ENCODE peak calls at places on chromosomes 12 and 14, in six cellular contexts. One of them, this sample, is unnamed.

GRCh38 chr14:64187331-64187730 is 106.8 kb downstream of the ESR2 start:
- DNase-seq in CD4-positive, alpha-beta T cell: no peak
- DNase-seq in OCI-LY7: no peak
- DNase-seq in activated CD8-positive, alpha-beta T cell treated with anti-CD3 and anti-CD28 coated beads for 36 hours: no peak
- DNase-seq in GM12865: no peak
- DNase-seq in neural crest cell: no peak
- DNase-seq in this sample: no peak

GRCh38 chr12:2322554-2323120 is 269.9 kb downstream of the CACNA1C start:
- DNase-seq in neural crest cell: no peak
- DNase-seq in activated CD8-positive, alpha-beta T cell treated with anti-CD3 and anti-CD28 coated beads for 36 hours: no peak
- DNase-seq in GM12865: no peak
- DNase-seq in OCI-LY7: no peak
- DNase-seq in CD4-positive, alpha-beta T cell: no peak
- DNase-seq in this sample: no peak

GRCh38 chr12:95545731-95546490 is 5.4 kb downstream of the USP44 start:
- DNase-seq in activated CD8-positive, alpha-beta T cell treated with anti-CD3 and anti-CD28 coated beads for 36 hours: no peak
- DNase-seq in OCI-LY7: no peak
- DNase-seq in GM12865: no peak
- DNase-seq in CD4-positive, alpha-beta T cell: no peak
- DNase-seq in neural crest cell: no peak
- DNase-seq in this sample: no peak

GRCh38 chr12:48980953-48981756 is 3.0 kb downstream of the WNT1 start:
- DNase-seq in CD4-positive, alpha-beta T cell: peak
- DNase-seq in activated CD8-positive, alpha-beta T cell treated with anti-CD3 and anti-CD28 coated beads for 36 hours: peak
- DNase-seq in neural crest cell: no peak
- DNase-seq in GM12865: no peak
- DNase-seq in OCI-LY7: no peak
- DNase-seq in this sample: no peak

GRCh38 chr14:77158175-77158908 is 16.8 kb upstream of the ZDHHC22 start:
- DNase-seq in CD4-positive, alpha-beta T cell: no peak
- DNase-seq in GM12865: no peak
- DNase-seq in neural crest cell: peak
- DNase-seq in OCI-LY7: no peak
- DNase-seq in activated CD8-positive, alpha-beta T cell treated with anti-CD3 and anti-CD28 coated beads for 36 hours: no peak
- DNase-seq in this sample: no peak

GRCh38 chr14:73633115-73633514 is 11.7 kb upstream of the DNAL1 start:
- DNase-seq in CD4-positive, alpha-beta T cell: no peak
- DNase-seq in neural crest cell: no peak
- DNase-seq in OCI-LY7: no peak
- DNase-seq in activated CD8-positive, alpha-beta T cell treated with anti-CD3 and anti-CD28 coated beads for 36 hours: peak
- DNase-seq in GM12865: no peak
- DNase-seq in this sample: no peak

GRCh38 chr12:11998944-11999315 is 71.8 kb upstream of the BCL2L14 start:
- DNase-seq in CD4-positive, alpha-beta T cell: no peak
- DNase-seq in GM12865: no peak
- DNase-seq in neural crest cell: no peak
- DNase-seq in OCI-LY7: no peak
- DNase-seq in activated CD8-positive, alpha-beta T cell treated with anti-CD3 and anti-CD28 coated beads for 36 hours: no peak
- DNase-seq in this sample: no peak

GRCh38 chr14:64948612-64949210 is 6.2 kb upstream of the GPX2 start:
- DNase-seq in activated CD8-positive, alpha-beta T cell treated with anti-CD3 and anti-CD28 coated beads for 36 hours: no peak
- DNase-seq in GM12865: no peak
- DNase-seq in neural crest cell: no peak
- DNase-seq in OCI-LY7: no peak
- DNase-seq in CD4-positive, alpha-beta T cell: no peak
- DNase-seq in this sample: no peak

GRCh38 chr14:32491413-32492016 is 162.4 kb downstream of the AKAP6 start:
- DNase-seq in neural crest cell: no peak
- DNase-seq in GM12865: no peak
- DNase-seq in activated CD8-positive, alpha-beta T cell treated with anti-CD3 and anti-CD28 coated beads for 36 hours: no peak
- DNase-seq in OCI-LY7: no peak
- DNase-seq in CD4-positive, alpha-beta T cell: no peak
- DNase-seq in this sample: no peak

GRCh38 chr12:66235626-66236281 is 46.7 kb downstream of the IRAK3 start:
- DNase-seq in CD4-positive, alpha-beta T cell: no peak
- DNase-seq in activated CD8-positive, alpha-beta T cell treated with anti-CD3 and anti-CD28 coated beads for 36 hours: no peak
- DNase-seq in GM12865: no peak
- DNase-seq in neural crest cell: no peak
- DNase-seq in OCI-LY7: peak
- DNase-seq in this sample: no peak

GRCh38 chr14:105464501-105464900 is 10.1 kb upstream of the CRIP2 start:
- DNase-seq in neural crest cell: no peak
- DNase-seq in GM12865: no peak
- DNase-seq in CD4-positive, alpha-beta T cell: no peak
- DNase-seq in OCI-LY7: no peak
- DNase-seq in activated CD8-positive, alpha-beta T cell treated with anti-CD3 and anti-CD28 coated beads for 36 hours: no peak
- DNase-seq in this sample: no peak

GRCh38 chr12:54052745-54053624 is 650 bp upstream of the HOXC4 start:
- DNase-seq in GM12865: peak
- DNase-seq in CD4-positive, alpha-beta T cell: no peak
- DNase-seq in activated CD8-positive, alpha-beta T cell treated with anti-CD3 and anti-CD28 coated beads for 36 hours: peak
- DNase-seq in OCI-LY7: peak
- DNase-seq in neural crest cell: no peak
- DNase-seq in this sample: no peak

GRCh38 chr14:44529026-44529425 is 21.9 kb upstream of the FSCB start:
- DNase-seq in activated CD8-positive, alpha-beta T cell treated with anti-CD3 and anti-CD28 coated beads for 36 hours: no peak
- DNase-seq in GM12865: no peak
- DNase-seq in OCI-LY7: no peak
- DNase-seq in neural crest cell: no peak
- DNase-seq in CD4-positive, alpha-beta T cell: no peak
- DNase-seq in this sample: no peak

GRCh38 chr12:3809357-3810015 is 56.6 kb upstream of the CRACR2A start:
- DNase-seq in OCI-LY7: no peak
- DNase-seq in GM12865: no peak
- DNase-seq in activated CD8-positive, alpha-beta T cell treated with anti-CD3 and anti-CD28 coated beads for 36 hours: no peak
- DNase-seq in neural crest cell: no peak
- DNase-seq in CD4-positive, alpha-beta T cell: no peak
- DNase-seq in this sample: no peak

GRCh38 chr14:50375760-50376159 is 20.9 kb downstream of the CDKL1 start:
- DNase-seq in CD4-positive, alpha-beta T cell: no peak
- DNase-seq in neural crest cell: no peak
- DNase-seq in OCI-LY7: no peak
- DNase-seq in GM12865: no peak
- DNase-seq in activated CD8-positive, alpha-beta T cell treated with anti-CD3 and anti-CD28 coated beads for 36 hours: no peak
- DNase-seq in this sample: no peak

GRCh38 chr12:13592063-13592942 is 389.1 kb downstream of the GRIN2B start:
- DNase-seq in neural crest cell: no peak
- DNase-seq in OCI-LY7: no peak
- DNase-seq in GM12865: peak
- DNase-seq in activated CD8-positive, alpha-beta T cell treated with anti-CD3 and anti-CD28 coated beads for 36 hours: no peak
- DNase-seq in CD4-positive, alpha-beta T cell: no peak
- DNase-seq in this sample: no peak

GRCh38 chr14:92108345-92109254 is 2.2 kb upstream of the ATXN3 start:
- DNase-seq in CD4-positive, alpha-beta T cell: no peak
- DNase-seq in activated CD8-positive, alpha-beta T cell treated with anti-CD3 and anti-CD28 coated beads for 36 hours: peak
- DNase-seq in neural crest cell: peak
- DNase-seq in GM12865: peak
- DNase-seq in OCI-LY7: peak
- DNase-seq in this sample: no peak

DNA sequence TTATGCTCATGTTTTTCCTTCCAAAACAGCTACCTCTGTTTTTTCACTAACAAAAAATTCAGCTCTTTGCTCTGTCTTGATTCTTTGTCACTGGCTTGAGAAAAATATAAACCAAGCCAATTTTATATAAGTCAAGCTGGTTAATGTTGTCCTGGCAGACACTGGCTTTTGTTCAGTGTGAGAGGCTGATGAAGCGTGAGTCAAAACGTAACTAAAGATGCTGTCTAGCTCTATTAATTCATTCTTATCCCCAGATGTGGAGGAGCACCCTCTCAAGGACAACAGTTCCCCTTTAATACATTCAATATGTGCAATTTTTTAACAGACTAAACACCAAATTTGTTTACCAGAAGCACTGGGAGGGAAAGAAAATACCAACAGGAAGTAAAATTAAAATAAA is 15.8 kb downstream of the TSPAN8 start:
- DNase-seq in CD4-positive, alpha-beta T cell: no peak
- DNase-seq in OCI-LY7: no peak
- DNase-seq in neural crest cell: no peak
- DNase-seq in GM12865: no peak
- DNase-seq in activated CD8-positive, alpha-beta T cell treated with anti-CD3 and anti-CD28 coated beads for 36 hours: no peak
- DNase-seq in this sample: no peak
- TF ChIP-seq CTCF in CD4-positive, alpha-beta T cell: no peak
- TF ChIP-seq CTCF in OCI-LY7: no peak
- TF ChIP-seq CTCF in neural crest cell: no peak
- TF ChIP-seq CTCF in GM12865: no peak
- TF ChIP-seq CTCF in activated CD8-positive, alpha-beta T cell treated with anti-CD3 and anti-CD28 coated beads for 36 hours: no peak
- TF ChIP-seq CTCF in this sample: no peak

GRCh38 chr12:88243886-88244491 is 101.9 kb downstream of the TMTC3 start:
- DNase-seq in activated CD8-positive, alpha-beta T cell treated with anti-CD3 and anti-CD28 coated beads for 36 hours: no peak
- DNase-seq in GM12865: no peak
- DNase-seq in OCI-LY7: no peak
- DNase-seq in CD4-positive, alpha-beta T cell: no peak
- DNase-seq in neural crest cell: no peak
- DNase-seq in this sample: no peak
- TF ChIP-seq CTCF in activated CD8-positive, alpha-beta T cell treated with anti-CD3 and anti-CD28 coated beads for 36 hours: no peak
- TF ChIP-seq CTCF in GM12865: no peak
- TF ChIP-seq CTCF in OCI-LY7: no peak
- TF ChIP-seq CTCF in CD4-positive, alpha-beta T cell: no peak
- TF ChIP-seq CTCF in neural crest cell: no peak
- TF ChIP-seq CTCF in this sample: no peak

GRCh38 chr12:124994435-124994975 is 1.1 kb downstream of the BRI3BP start:
- DNase-seq in activated CD8-positive, alpha-beta T cell treated with anti-CD3 and anti-CD28 coated beads for 36 hours: no peak
- DNase-seq in CD4-positive, alpha-beta T cell: no peak
- DNase-seq in neural crest cell: no peak
- DNase-seq in GM12865: peak
- DNase-seq in OCI-LY7: peak
- DNase-seq in this sample: no peak

GRCh38 chr12:124995200-124995961 is 1.9 kb downstream of the BRI3BP start:
- DNase-seq in OCI-LY7: peak
- DNase-seq in CD4-positive, alpha-beta T cell: no peak
- DNase-seq in neural crest cell: no peak
- DNase-seq in activated CD8-positive, alpha-beta T cell treated with anti-CD3 and anti-CD28 coated beads for 36 hours: no peak
- DNase-seq in GM12865: peak
- DNase-seq in this sample: no peak

GRCh38 chr12:124993568-124994434 is at the start of gene BRI3BP:
- DNase-seq in neural crest cell: peak
- DNase-seq in GM12865: peak
- DNase-seq in OCI-LY7: peak
- DNase-seq in activated CD8-positive, alpha-beta T cell treated with anti-CD3 and anti-CD28 coated beads for 36 hours: peak
- DNase-seq in CD4-positive, alpha-beta T cell: peak
- DNase-seq in this sample: no peak

GRCh38 chr12:124998705-124999104 is 5.3 kb downstream of the BRI3BP start:
- DNase-seq in GM12865: no peak
- DNase-seq in OCI-LY7: no peak
- DNase-seq in activated CD8-positive, alpha-beta T cell treated with anti-CD3 and anti-CD28 coated beads for 36 hours: no peak
- DNase-seq in neural crest cell: no peak
- DNase-seq in CD4-positive, alpha-beta T cell: no peak
- DNase-seq in this sample: no peak

DNA sequence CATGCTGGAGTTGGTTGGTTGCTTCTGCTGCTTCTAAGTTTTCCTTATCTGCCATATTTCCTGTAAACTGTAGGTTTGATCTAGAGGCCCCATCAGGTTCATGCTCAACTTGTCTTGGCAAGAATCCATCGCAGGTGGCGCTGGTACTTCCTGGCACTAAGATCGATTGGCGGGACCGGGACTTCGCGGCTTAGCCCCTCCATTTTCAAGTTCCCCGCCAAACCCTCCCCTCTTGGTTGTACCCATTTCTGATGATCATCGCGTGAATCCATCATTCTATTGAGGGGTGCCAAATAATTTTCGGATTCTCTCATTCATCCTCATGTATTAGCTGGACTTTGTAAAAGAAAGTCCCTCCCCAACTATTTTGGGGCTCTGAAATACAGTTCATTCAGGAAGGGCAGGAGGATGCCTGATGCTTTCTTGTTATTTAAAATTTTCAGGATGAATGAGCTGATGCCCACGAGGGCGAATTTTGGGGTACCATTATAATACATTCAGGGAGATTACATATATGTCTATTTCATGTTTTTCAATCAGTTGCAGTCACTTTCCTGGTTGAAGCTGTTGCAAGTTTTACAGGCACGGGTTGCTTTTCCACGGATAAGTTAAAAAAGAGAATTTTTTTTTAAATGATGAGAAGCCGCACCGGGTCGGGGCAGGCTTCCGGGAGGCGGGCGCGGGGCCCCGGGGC is 424 bp upstream of the BRI3BP start:
- DNase-seq in CD4-positive, alpha-beta T cell: peak
- DNase-seq in OCI-LY7: peak
- DNase-seq in activated CD8-positive, alpha-beta T cell treated with anti-CD3 and anti-CD28 coated beads for 36 hours: peak
- DNase-seq in neural crest cell: peak
- DNase-seq in GM12865: peak
- DNase-seq in this sample: no peak
- TF ChIP-seq CTCF in CD4-positive, alpha-beta T cell: peak
- TF ChIP-seq CTCF in OCI-LY7: peak
- TF ChIP-seq CTCF in activated CD8-positive, alpha-beta T cell treated with anti-CD3 and anti-CD28 coated beads for 36 hours: peak
- TF ChIP-seq CTCF in neural crest cell: peak
- TF ChIP-seq CTCF in GM12865: peak
- TF ChIP-seq CTCF in this sample: peak

GRCh38 chr14:61380984-61381383 is 59.6 kb downstream of the PRKCH start:
- DNase-seq in activated CD8-positive, alpha-beta T cell treated with anti-CD3 and anti-CD28 coated beads for 36 hours: peak
- DNase-seq in OCI-LY7: no peak
- DNase-seq in GM12865: no peak
- DNase-seq in neural crest cell: no peak
- DNase-seq in CD4-positive, alpha-beta T cell: no peak
- DNase-seq in this sample: no peak
- TF ChIP-seq CTCF in activated CD8-positive, alpha-beta T cell treated with anti-CD3 and anti-CD28 coated beads for 36 hours: no peak
- TF ChIP-seq CTCF in OCI-LY7: no peak
- TF ChIP-seq CTCF in GM12865: peak
- TF ChIP-seq CTCF in neural crest cell: no peak
- TF ChIP-seq CTCF in CD4-positive, alpha-beta T cell: no peak
- TF ChIP-seq CTCF in this sample: no peak

DNA sequence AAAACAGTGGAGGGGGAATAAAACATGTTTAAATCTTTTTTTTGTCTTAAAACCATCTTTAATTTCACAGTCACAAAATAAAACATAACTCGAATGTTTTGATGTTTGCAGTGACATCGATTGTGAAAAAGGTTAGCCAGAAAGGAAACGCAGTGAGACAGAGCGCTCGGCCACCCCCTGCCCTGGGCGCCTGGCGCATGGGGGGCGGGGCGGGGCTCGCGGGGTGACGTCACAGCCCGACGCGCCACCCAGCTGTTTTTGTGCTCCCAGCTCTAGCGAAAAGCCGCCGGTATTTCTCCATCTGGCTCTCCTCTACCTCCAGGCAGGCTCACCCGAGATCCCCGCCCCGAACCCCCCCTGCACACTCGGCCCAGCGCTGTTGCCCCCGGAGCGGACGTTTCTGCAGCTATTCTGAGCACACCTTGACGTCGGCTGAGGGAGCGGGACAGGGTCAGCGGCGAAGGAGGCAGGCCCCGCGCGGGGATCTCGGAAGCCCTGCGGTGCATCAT is at the start of gene GABARAPL1:
- DNase-seq in OCI-LY7: peak
- DNase-seq in neural crest cell: peak
- DNase-seq in GM12865: peak
- DNase-seq in CD4-positive, alpha-beta T cell: peak
- DNase-seq in activated CD8-positive, alpha-beta T cell treated with anti-CD3 and anti-CD28 coated beads for 36 hours: peak
- DNase-seq in this sample: no peak
- TF ChIP-seq CTCF in OCI-LY7: no peak
- TF ChIP-seq CTCF in neural crest cell: no peak
- TF ChIP-seq CTCF in GM12865: no peak
- TF ChIP-seq CTCF in CD4-positive, alpha-beta T cell: no peak
- TF ChIP-seq CTCF in activated CD8-positive, alpha-beta T cell treated with anti-CD3 and anti-CD28 coated beads for 36 hours: no peak
- TF ChIP-seq CTCF in this sample: no peak

GRCh38 chr12:112087055-112087850 is 21.3 kb downstream of the NAA25 start:
- DNase-seq in OCI-LY7: no peak
- DNase-seq in CD4-positive, alpha-beta T cell: no peak
- DNase-seq in GM12865: no peak
- DNase-seq in neural crest cell: no peak
- DNase-seq in activated CD8-positive, alpha-beta T cell treated with anti-CD3 and anti-CD28 coated beads for 36 hours: no peak
- DNase-seq in this sample: no peak
- TF ChIP-seq CTCF in OCI-LY7: no peak
- TF ChIP-seq CTCF in CD4-positive, alpha-beta T cell: no peak
- TF ChIP-seq CTCF in GM12865: no peak
- TF ChIP-seq CTCF in neural crest cell: peak
- TF ChIP-seq CTCF in activated CD8-positive, alpha-beta T cell treated with anti-CD3 and anti-CD28 coated beads for 36 hours: peak
- TF ChIP-seq CTCF in this sample: peak

GRCh38 chr12:60845696-60846095 is 1249.9 kb downstream of the SLC16A7 start:
- DNase-seq in CD4-positive, alpha-beta T cell: no peak
- DNase-seq in GM12865: no peak
- DNase-seq in neural crest cell: no peak
- DNase-seq in activated CD8-positive, alpha-beta T cell treated with anti-CD3 and anti-CD28 coated beads for 36 hours: no peak
- DNase-seq in OCI-LY7: no peak
- DNase-seq in this sample: no peak
- TF ChIP-seq CTCF in CD4-positive, alpha-beta T cell: no peak
- TF ChIP-seq CTCF in GM12865: no peak
- TF ChIP-seq CTCF in neural crest cell: no peak
- TF ChIP-seq CTCF in activated CD8-positive, alpha-beta T cell treated with anti-CD3 and anti-CD28 coated beads for 36 hours: no peak
- TF ChIP-seq CTCF in OCI-LY7: no peak
- TF ChIP-seq CTCF in this sample: no peak